ENCODE peak calls at places on chromosome 1, in ten cellular contexts. Z is PC-3, E is ACHN, B is MM.1S, D is dorsolateral prefrontal cortex, J is fibroblast of lung, T is AML-193, I is GM23338, Q is A549, Y is left ventricle myocardium superior. C is an unnamed sample.

GRCh38 chr1:8941906-8942305 is 3.8 kb upstream of the CA6 start:
- DNase-seq in Z (peak), Q (peak), B (no peak), Y (no peak), D (no peak), T (peak), I (no peak), J (peak), E (peak), C (no peak)

GRCh38 chr1:29696656-29697390 is 460.5 kb downstream of the PTPRU start:
- DNase-seq in J (no peak), T (no peak), Z (no peak), D (no peak), Y (no peak), Q (no peak), E (no peak), B (no peak), I (no peak), C (no peak)

GRCh38 chr1:44276901-44277300 is 63.6 kb downstream of the DMAP1 start:
- DNase-seq in Y (no peak), I (no peak), J (no peak), D (no peak), E (no peak), Q (no peak), B (no peak), Z (peak), T (no peak), C (no peak)

GRCh38 chr1:165831146-165831545 is 3.7 kb downstream of the UCK2 start:
- DNase-seq in Z (no peak), B (no peak), Q (no peak), J (no peak), T (no peak), D (no peak), I (no peak), E (no peak), Y (no peak), C (no peak)

GRCh38 chr1:227911376-227911775 is 36.4 kb downstream of the WNT9A start:
- DNase-seq in E (no peak), J (no peak), D (no peak), B (no peak), I (no peak), Y (no peak), Z (no peak), Q (no peak), T (no peak), C (no peak)

GRCh38 chr1:93840956-93841482 is 38.0 kb downstream of the DNTTIP2 start:
- DNase-seq in J (no peak), E (no peak), I (no peak), Q (no peak), Z (no peak), B (no peak), Y (no peak), D (no peak), T (no peak), C (no peak)

GRCh38 chr1:111234866-111235265 is 7.4 kb downstream of the CHI3L2 start:
- DNase-seq in Z (peak), Q (peak), J (peak), B (no peak), D (no peak), Y (no peak), T (no peak), I (no peak), E (peak), C (no peak)

GRCh38 chr1:240337795-240338194 is 246.1 kb downstream of the FMN2 start:
- DNase-seq in Z (no peak), D (no peak), J (peak), Y (no peak), Q (no peak), T (no peak), I (no peak), B (no peak), E (no peak), C (no peak)

GRCh38 chr1:53511323-53511932 is 52.2 kb downstream of the DMRTB1 start:
- DNase-seq in D (no peak), E (no peak), B (no peak), Q (no peak), T (no peak), J (no peak), Z (no peak), Y (peak), I (no peak), C (peak)

GRCh38 chr1:68331117-68331865 is 99.0 kb upstream of the WLS start:
- DNase-seq in Q (no peak), J (peak), B (no peak), D (no peak), E (peak), Z (peak), I (no peak), T (no peak), Y (no peak), C (no peak)